ENCODE peak calls at places on chromosome 20, in eight cellular contexts. One of them, this sample, is unnamed.

GRCh38 chr20:341682-342081 is 5.2 kb upstream of the NRSN2 start:
- DNase-seq in GM23338: no peak
- DNase-seq in GM12878: no peak
- DNase-seq in GM23248: peak; percentile 88
- DNase-seq in HepG2: peak; percentile 74
- DNase-seq in DND-41: no peak
- DNase-seq in HCT116: peak; percentile 94
- DNase-seq in hepatocyte: peak; percentile 42
- DNase-seq in this sample: peak; percentile 99

GRCh38 chr20:37560629-37561028 is 33.0 kb upstream of the BLCAP start:
- DNase-seq in GM23338: no peak
- DNase-seq in GM12878: no peak
- DNase-seq in GM23248: no peak
- DNase-seq in HepG2: no peak
- DNase-seq in DND-41: no peak
- DNase-seq in HCT116: no peak
- DNase-seq in hepatocyte: no peak
- DNase-seq in this sample: no peak

GRCh38 chr20:32333988-32334885 is 23.9 kb upstream of the ASXL1 start:
- DNase-seq in GM23338: no peak
- DNase-seq in GM12878: no peak
- DNase-seq in GM23248: no peak
- DNase-seq in HepG2: no peak
- DNase-seq in DND-41: no peak
- DNase-seq in HCT116: no peak
- DNase-seq in hepatocyte: no peak
- DNase-seq in this sample: no peak

GRCh38 chr20:23627501-23627900 is 10.3 kb downstream of the CST3 start:
- DNase-seq in GM23338: no peak
- DNase-seq in GM12878: no peak
- DNase-seq in GM23248: no peak
- DNase-seq in HepG2: no peak
- DNase-seq in DND-41: no peak
- DNase-seq in HCT116: no peak
- DNase-seq in hepatocyte: no peak
- DNase-seq in this sample: no peak

GRCh38 chr20:33790571-33790970 is 20.6 kb upstream of the CHMP4B start:
- DNase-seq in GM23338: no peak
- DNase-seq in GM12878: no peak
- DNase-seq in GM23248: no peak
- DNase-seq in HepG2: no peak
- DNase-seq in DND-41: no peak
- DNase-seq in HCT116: no peak
- DNase-seq in hepatocyte: no peak
- DNase-seq in this sample: no peak

GRCh38 chr20:38321959-38322598 is 18.1 kb downstream of the BPI start:
- DNase-seq in GM23338: peak; percentile 75
- DNase-seq in GM12878: no peak
- DNase-seq in GM23248: peak; percentile 85
- DNase-seq in HepG2: peak; percentile 57
- DNase-seq in DND-41: peak; percentile 10
- DNase-seq in HCT116: peak; percentile 26
- DNase-seq in hepatocyte: peak; percentile 79
- DNase-seq in this sample: peak; percentile 75

GRCh38 chr20:37380864-37381579 is 35.1 kb downstream of the SRC start:
- DNase-seq in GM23338: no peak
- DNase-seq in GM12878: no peak
- DNase-seq in GM23248: no peak
- DNase-seq in HepG2: no peak
- DNase-seq in DND-41: no peak
- DNase-seq in HCT116: no peak
- DNase-seq in hepatocyte: no peak
- DNase-seq in this sample: no peak

GRCh38 chr20:33773412-33774089 is 37.6 kb upstream of the CHMP4B start:
- DNase-seq in GM23338: no peak
- DNase-seq in GM12878: peak; percentile 85
- DNase-seq in GM23248: no peak
- DNase-seq in HepG2: no peak
- DNase-seq in DND-41: no peak
- DNase-seq in HCT116: no peak
- DNase-seq in hepatocyte: no peak
- DNase-seq in this sample: no peak

GRCh38 chr20:51554538-51555165 is 12.1 kb upstream of the NFATC2 start:
- DNase-seq in GM23338: no peak
- DNase-seq in GM12878: no peak
- DNase-seq in GM23248: peak; percentile 90
- DNase-seq in HepG2: no peak
- DNase-seq in DND-41: no peak
- DNase-seq in HCT116: no peak
- DNase-seq in hepatocyte: no peak
- DNase-seq in this sample: peak; percentile 54

GRCh38 chr20:47258745-47259695 is 97.5 kb downstream of the ZMYND8 start:
- DNase-seq in GM23338: no peak
- DNase-seq in GM12878: peak; percentile 98
- DNase-seq in GM23248: peak; percentile 48
- DNase-seq in HepG2: no peak
- DNase-seq in DND-41: no peak
- DNase-seq in HCT116: no peak
- DNase-seq in hepatocyte: no peak
- DNase-seq in this sample: peak; percentile 17

GRCh38 chr20:10919549-10920140 is 245.8 kb upstream of the JAG1 start:
- DNase-seq in GM23338: no peak
- DNase-seq in GM12878: no peak
- DNase-seq in GM23248: peak; percentile 79
- DNase-seq in HepG2: no peak
- DNase-seq in DND-41: no peak
- DNase-seq in HCT116: no peak
- DNase-seq in hepatocyte: no peak
- DNase-seq in this sample: peak; percentile 96

GRCh38 chr20:53922901-53923314 is 147.5 kb downstream of the BCAS1 start:
- DNase-seq in GM23338: no peak
- DNase-seq in GM12878: no peak
- DNase-seq in GM23248: peak; percentile 64
- DNase-seq in HepG2: no peak
- DNase-seq in DND-41: no peak
- DNase-seq in HCT116: no peak
- DNase-seq in hepatocyte: no peak
- DNase-seq in this sample: no peak

GRCh38 chr20:33351696-33352095 is 49.6 kb downstream of the CDK5RAP1 start:
- DNase-seq in GM23338: peak; percentile 16
- DNase-seq in GM12878: no peak
- DNase-seq in GM23248: no peak
- DNase-seq in HepG2: peak; percentile 64
- DNase-seq in DND-41: no peak
- DNase-seq in HCT116: no peak
- DNase-seq in hepatocyte: no peak
- DNase-seq in this sample: no peak

GRCh38 chr20:50821994-50822393 is 27.1 kb downstream of the BCAS4 start:
- DNase-seq in GM23338: no peak
- DNase-seq in GM12878: no peak
- DNase-seq in GM23248: no peak
- DNase-seq in HepG2: no peak
- DNase-seq in DND-41: no peak
- DNase-seq in HCT116: no peak
- DNase-seq in hepatocyte: no peak
- DNase-seq in this sample: no peak

GRCh38 chr20:57389695-57390603 is 1.2 kb upstream of the RBM38 start:
- DNase-seq in GM23338: peak; percentile 60
- DNase-seq in GM12878: no peak
- DNase-seq in GM23248: no peak
- DNase-seq in HepG2: no peak
- DNase-seq in DND-41: no peak
- DNase-seq in HCT116: no peak
- DNase-seq in hepatocyte: no peak
- DNase-seq in this sample: no peak

DNA sequence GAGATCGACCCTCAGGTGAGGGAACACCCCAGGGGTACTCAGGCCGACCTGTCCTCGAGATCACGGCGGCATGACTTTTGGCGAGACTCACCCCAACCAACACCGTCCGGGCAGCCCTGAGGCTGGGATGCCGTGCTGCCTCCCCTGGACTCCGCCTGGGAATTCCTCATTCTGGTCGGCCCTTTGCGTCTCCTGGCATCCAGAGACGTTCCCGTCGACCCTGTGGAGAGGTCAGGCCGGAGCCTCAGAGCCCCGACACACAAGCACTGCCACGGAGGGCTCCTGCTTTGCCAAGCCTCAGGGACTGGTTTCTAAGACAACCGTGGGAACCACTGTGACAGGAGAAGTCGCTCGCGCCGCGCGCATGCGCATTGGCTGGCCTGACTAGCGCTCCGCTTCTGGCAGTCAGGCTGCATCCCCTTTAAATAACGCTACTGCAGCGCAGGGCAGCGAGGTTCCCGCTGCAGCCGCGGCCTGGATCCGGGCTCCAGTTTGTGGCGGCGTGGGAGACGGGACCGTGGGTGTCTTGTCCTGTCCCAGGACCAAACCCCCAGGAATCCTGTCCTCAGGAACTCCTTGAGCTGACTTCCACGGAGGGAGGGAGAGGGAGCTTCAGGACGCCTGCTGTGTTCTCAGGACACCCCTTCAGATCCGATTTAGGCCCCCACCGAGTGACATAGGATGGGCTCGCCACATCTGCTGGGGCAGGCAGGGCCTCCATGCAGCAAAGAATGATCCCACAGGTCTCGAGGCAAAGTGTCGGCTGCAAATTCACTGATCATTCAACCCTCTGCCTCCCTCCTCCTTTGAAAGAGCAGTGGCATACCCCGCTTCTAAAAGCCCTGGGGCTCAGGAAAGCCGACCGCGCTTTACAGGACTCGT is 163.2 kb upstream of the ZNF337 start:
- DNase-seq in GM23338: peak; percentile 54
- DNase-seq in GM12878: no peak
- DNase-seq in GM23248: peak; percentile 82
- DNase-seq in HepG2: peak; percentile 65
- DNase-seq in DND-41: peak; percentile 80
- DNase-seq in HCT116: no peak
- DNase-seq in hepatocyte: peak; percentile 78
- DNase-seq in this sample: peak; percentile 37
- TF ChIP-seq EZH2 in GM23338: no peak
- TF ChIP-seq EZH2 in GM12878: no peak
- TF ChIP-seq EZH2 in GM23248: no peak
- TF ChIP-seq EZH2 in HepG2: peak; percentile 73
- TF ChIP-seq EZH2 in DND-41: no peak
- TF ChIP-seq EZH2 in HCT116: no peak
- TF ChIP-seq EZH2 in hepatocyte: no peak
- TF ChIP-seq EZH2 in this sample: no peak

GRCh38 chr20:63400486-63401210 is 39.5 kb upstream of the CHRNA4 start:
- DNase-seq in GM23338: no peak
- DNase-seq in GM12878: no peak
- DNase-seq in GM23248: no peak
- DNase-seq in HepG2: no peak
- DNase-seq in DND-41: no peak
- DNase-seq in HCT116: no peak
- DNase-seq in hepatocyte: no peak
- DNase-seq in this sample: no peak
- H3K27ac ChIP-seq in GM23338: no peak overlapping the region
- H3K27ac ChIP-seq in GM12878: no peak overlapping the region
- H3K27ac ChIP-seq in GM23248: no peak overlapping the region
- H3K27ac ChIP-seq in HepG2: no peak overlapping the region
- H3K27ac ChIP-seq in DND-41: no peak overlapping the region
- H3K27ac ChIP-seq in HCT116: no peak overlapping the region
- H3K27ac ChIP-seq in hepatocyte: no peak overlapping the region
- H3K27ac ChIP-seq in this sample: no peak overlapping the region

GRCh38 chr20:43508106-43508505 is 609 bp downstream of the L3MBTL1 start:
- DNase-seq in GM23338: peak; percentile 54
- DNase-seq in GM12878: no peak
- DNase-seq in GM23248: no peak
- DNase-seq in HepG2: no peak
- DNase-seq in DND-41: no peak
- DNase-seq in HCT116: no peak
- DNase-seq in hepatocyte: peak; percentile 27
- DNase-seq in this sample: peak; percentile 22

GRCh38 chr20:43506238-43506637 is 1.3 kb upstream of the L3MBTL1 start:
- DNase-seq in GM23338: no peak
- DNase-seq in GM12878: no peak
- DNase-seq in GM23248: no peak
- DNase-seq in HepG2: no peak
- DNase-seq in DND-41: no peak
- DNase-seq in HCT116: no peak
- DNase-seq in hepatocyte: no peak
- DNase-seq in this sample: no peak

GRCh38 chr20:43511879-43512278 is 4.4 kb downstream of the L3MBTL1 start:
- DNase-seq in GM23338: no peak
- DNase-seq in GM12878: no peak
- DNase-seq in GM23248: no peak
- DNase-seq in HepG2: no peak
- DNase-seq in DND-41: no peak
- DNase-seq in HCT116: no peak
- DNase-seq in hepatocyte: no peak
- DNase-seq in this sample: no peak

GRCh38 chr20:43508604-43509040 is 1.1 kb downstream of the L3MBTL1 start:
- DNase-seq in GM23338: peak; percentile 93
- DNase-seq in GM12878: no peak
- DNase-seq in GM23248: peak; percentile 11
- DNase-seq in HepG2: no peak
- DNase-seq in DND-41: no peak
- DNase-seq in HCT116: no peak
- DNase-seq in hepatocyte: peak; percentile 24
- DNase-seq in this sample: no peak

GRCh38 chr20:43507150-43508080 is at the start of gene L3MBTL1:
- DNase-seq in GM23338: peak; percentile 82
- DNase-seq in GM12878: no peak
- DNase-seq in GM23248: peak; percentile 49
- DNase-seq in HepG2: peak; percentile 70
- DNase-seq in DND-41: no peak
- DNase-seq in HCT116: peak; percentile 33
- DNase-seq in hepatocyte: peak; percentile 87
- DNase-seq in this sample: peak; percentile 51
- TF ChIP-seq EZH2 in GM23338: no peak
- TF ChIP-seq EZH2 in GM12878: no peak
- TF ChIP-seq EZH2 in GM23248: no peak
- TF ChIP-seq EZH2 in HepG2: no peak
- TF ChIP-seq EZH2 in DND-41: no peak
- TF ChIP-seq EZH2 in HCT116: no peak
- TF ChIP-seq EZH2 in hepatocyte: no peak
- TF ChIP-seq EZH2 in this sample: no peak

GRCh38 chr20:25623736-25624499 is at the start of gene NANP:
- DNase-seq in GM23338: peak; percentile 95
- DNase-seq in GM12878: peak; percentile 86
- DNase-seq in GM23248: peak; percentile 99
- DNase-seq in HepG2: peak; percentile 100
- DNase-seq in DND-41: peak; percentile 98
- DNase-seq in HCT116: peak; percentile 96
- DNase-seq in hepatocyte: peak; percentile 99
- DNase-seq in this sample: peak; percentile 99

GRCh38 chr20:25623225-25623735 is 534 bp downstream of the NANP start:
- DNase-seq in GM23338: peak; percentile 27
- DNase-seq in GM12878: peak; percentile 5
- DNase-seq in GM23248: peak; percentile 74
- DNase-seq in HepG2: peak; percentile 64
- DNase-seq in DND-41: peak; percentile 54
- DNase-seq in HCT116: peak; percentile 0
- DNase-seq in hepatocyte: peak; percentile 61
- DNase-seq in this sample: peak; percentile 32

GRCh38 chr20:25622450-25623224 is 1.2 kb downstream of the NANP start:
- DNase-seq in GM23338: peak; percentile 16
- DNase-seq in GM12878: no peak
- DNase-seq in GM23248: peak; percentile 15
- DNase-seq in HepG2: peak; percentile 20
- DNase-seq in DND-41: no peak
- DNase-seq in HCT116: no peak
- DNase-seq in hepatocyte: no peak
- DNase-seq in this sample: no peak

GRCh38 chr20:25626779-25627178 is 3.0 kb upstream of the NANP start:
- DNase-seq in GM23338: no peak
- DNase-seq in GM12878: no peak
- DNase-seq in GM23248: no peak
- DNase-seq in HepG2: no peak
- DNase-seq in DND-41: no peak
- DNase-seq in HCT116: no peak
- DNase-seq in hepatocyte: no peak
- DNase-seq in this sample: no peak

GRCh38 chr20:25624500-25624939 is 706 bp upstream of the NANP start:
- DNase-seq in GM23338: no peak
- DNase-seq in GM12878: peak; percentile 4
- DNase-seq in GM23248: no peak
- DNase-seq in HepG2: no peak
- DNase-seq in DND-41: no peak
- DNase-seq in HCT116: no peak
- DNase-seq in hepatocyte: no peak
- DNase-seq in this sample: no peak
- H3K27ac ChIP-seq in GM23338: peak overlapping the region; percentile 87
- H3K27ac ChIP-seq in GM12878: peak overlapping the region; percentile 93
- H3K27ac ChIP-seq in GM23248: peak overlapping the region; percentile 84
- H3K27ac ChIP-seq in HepG2: peak overlapping the region; percentile 96
- H3K27ac ChIP-seq in DND-41: peak overlapping the region; percentile 82
- H3K27ac ChIP-seq in HCT116: peak overlapping the region; percentile 98
- H3K27ac ChIP-seq in hepatocyte: peak overlapping the region; percentile 99
- H3K27ac ChIP-seq in this sample: peak overlapping the region; percentile 89